ENCODE peak calls at places on chromosome 15, in seven cellular contexts. One of them, this sample, is unnamed.

GRCh38 chr15:77569647-77570186 is 63.0 kb downstream of the LINGO1 start:
- DNase-seq in Calu3: no peak
- DNase-seq in AG04450: no peak
- DNase-seq in lower lobe of right lung: no peak
- DNase-seq in epithelial cell of esophagus: no peak
- DNase-seq in stomach: no peak
- DNase-seq in OCI-LY7: no peak
- DNase-seq in this sample: no peak

GRCh38 chr15:49706805-49707204 is 86.0 kb downstream of the DTWD1 start:
- DNase-seq in Calu3: no peak
- DNase-seq in AG04450: no peak
- DNase-seq in lower lobe of right lung: no peak
- DNase-seq in epithelial cell of esophagus: no peak
- DNase-seq in stomach: no peak
- DNase-seq in OCI-LY7: no peak
- DNase-seq in this sample: no peak

GRCh38 chr15:70308011-70308761 is 210.5 kb upstream of the TLE3 start:
- DNase-seq in Calu3: peak; percentile 17
- DNase-seq in AG04450: no peak
- DNase-seq in lower lobe of right lung: no peak
- DNase-seq in epithelial cell of esophagus: no peak
- DNase-seq in stomach: no peak
- DNase-seq in OCI-LY7: no peak
- DNase-seq in this sample: no peak

GRCh38 chr15:33344111-33344510 is 33.3 kb downstream of the RYR3 start:
- DNase-seq in Calu3: no peak
- DNase-seq in AG04450: no peak
- DNase-seq in lower lobe of right lung: no peak
- DNase-seq in epithelial cell of esophagus: no peak
- DNase-seq in stomach: no peak
- DNase-seq in OCI-LY7: no peak
- DNase-seq in this sample: no peak

GRCh38 chr15:89409184-89409992 is 74.8 kb upstream of the POLG start:
- DNase-seq in Calu3: no peak
- DNase-seq in AG04450: no peak
- DNase-seq in lower lobe of right lung: no peak
- DNase-seq in epithelial cell of esophagus: no peak
- DNase-seq in stomach: no peak
- DNase-seq in OCI-LY7: no peak
- DNase-seq in this sample: no peak

GRCh38 chr15:57580866-57581265 is 10.8 kb upstream of the MYZAP start:
- DNase-seq in Calu3: peak; percentile 19
- DNase-seq in AG04450: no peak
- DNase-seq in lower lobe of right lung: no peak
- DNase-seq in epithelial cell of esophagus: no peak
- DNase-seq in stomach: no peak
- DNase-seq in OCI-LY7: no peak
- DNase-seq in this sample: no peak

GRCh38 chr15:31262143-31262530 is 64.5 kb upstream of the KLF13 start:
- DNase-seq in Calu3: no peak
- DNase-seq in AG04450: no peak
- DNase-seq in lower lobe of right lung: no peak
- DNase-seq in epithelial cell of esophagus: no peak
- DNase-seq in stomach: peak; percentile 10
- DNase-seq in OCI-LY7: no peak
- DNase-seq in this sample: no peak

GRCh38 chr15:97761124-97761523 is 199.4 kb upstream of the ARRDC4 start:
- DNase-seq in Calu3: no peak
- DNase-seq in AG04450: no peak
- DNase-seq in lower lobe of right lung: no peak
- DNase-seq in epithelial cell of esophagus: peak; percentile 83
- DNase-seq in stomach: no peak
- DNase-seq in OCI-LY7: no peak
- DNase-seq in this sample: no peak

GRCh38 chr15:49984436-49984835 is 134.6 kb downstream of the ATP8B4 start:
- DNase-seq in Calu3: no peak
- DNase-seq in AG04450: no peak
- DNase-seq in lower lobe of right lung: no peak
- DNase-seq in epithelial cell of esophagus: no peak
- DNase-seq in stomach: no peak
- DNase-seq in OCI-LY7: no peak
- DNase-seq in this sample: no peak

GRCh38 chr15:25790003-25790660 is 73.0 kb downstream of the ATP10A start:
- DNase-seq in Calu3: no peak
- DNase-seq in AG04450: peak; percentile 72
- DNase-seq in lower lobe of right lung: no peak
- DNase-seq in epithelial cell of esophagus: no peak
- DNase-seq in stomach: peak; percentile 35
- DNase-seq in OCI-LY7: peak; percentile 34
- DNase-seq in this sample: peak; percentile 45

GRCh38 chr15:58537033-58537432 is 105.2 kb downstream of the LIPC start:
- DNase-seq in Calu3: no peak
- DNase-seq in AG04450: no peak
- DNase-seq in lower lobe of right lung: no peak
- DNase-seq in epithelial cell of esophagus: no peak
- DNase-seq in stomach: peak; percentile 18
- DNase-seq in OCI-LY7: no peak
- DNase-seq in this sample: no peak

GRCh38 chr15:38614621-38615020 is 50.0 kb upstream of the RASGRP1 start:
- DNase-seq in Calu3: no peak
- DNase-seq in AG04450: no peak
- DNase-seq in lower lobe of right lung: no peak
- DNase-seq in epithelial cell of esophagus: no peak
- DNase-seq in stomach: no peak
- DNase-seq in OCI-LY7: no peak
- DNase-seq in this sample: no peak

GRCh38 chr15:31934821-31935220 is 95.5 kb upstream of the CHRNA7 start:
- DNase-seq in Calu3: no peak
- DNase-seq in AG04450: no peak
- DNase-seq in lower lobe of right lung: no peak
- DNase-seq in epithelial cell of esophagus: no peak
- DNase-seq in stomach: no peak
- DNase-seq in OCI-LY7: no peak
- DNase-seq in this sample: no peak

GRCh38 chr15:50234764-50235163 is 30.8 kb downstream of the HDC start:
- DNase-seq in Calu3: no peak
- DNase-seq in AG04450: no peak
- DNase-seq in lower lobe of right lung: no peak
- DNase-seq in epithelial cell of esophagus: peak; percentile 49
- DNase-seq in stomach: no peak
- DNase-seq in OCI-LY7: no peak
- DNase-seq in this sample: no peak

GRCh38 chr15:83449250-83449671 is 2.1 kb downstream of the SH3GL3 start:
- DNase-seq in Calu3: no peak
- DNase-seq in AG04450: no peak
- DNase-seq in lower lobe of right lung: no peak
- DNase-seq in epithelial cell of esophagus: no peak
- DNase-seq in stomach: no peak
- DNase-seq in OCI-LY7: no peak
- DNase-seq in this sample: no peak

GRCh38 chr15:48001393-48002059 is 119.3 kb upstream of the SLC24A5 start:
- DNase-seq in Calu3: no peak
- DNase-seq in AG04450: no peak
- DNase-seq in lower lobe of right lung: no peak
- DNase-seq in epithelial cell of esophagus: no peak
- DNase-seq in stomach: no peak
- DNase-seq in OCI-LY7: peak; percentile 75
- DNase-seq in this sample: no peak

GRCh38 chr15:82890338-82891024 is 62.0 kb downstream of the HOMER2 start:
- DNase-seq in Calu3: no peak
- DNase-seq in AG04450: no peak
- DNase-seq in lower lobe of right lung: no peak
- DNase-seq in epithelial cell of esophagus: no peak
- DNase-seq in stomach: no peak
- DNase-seq in OCI-LY7: no peak
- DNase-seq in this sample: no peak

GRCh38 chr15:94026458-94026967 is 204.8 kb upstream of the MCTP2 start:
- DNase-seq in Calu3: no peak
- DNase-seq in AG04450: peak; percentile 38
- DNase-seq in lower lobe of right lung: no peak
- DNase-seq in epithelial cell of esophagus: peak; percentile 19
- DNase-seq in stomach: no peak
- DNase-seq in OCI-LY7: no peak
- DNase-seq in this sample: no peak

GRCh38 chr15:76155742-76156141 is 96.0 kb downstream of the TMEM266 start:
- DNase-seq in Calu3: no peak
- DNase-seq in AG04450: no peak
- DNase-seq in lower lobe of right lung: no peak
- DNase-seq in epithelial cell of esophagus: no peak
- DNase-seq in stomach: no peak
- DNase-seq in OCI-LY7: no peak
- DNase-seq in this sample: no peak

GRCh38 chr15:57797608-57798267 is 91.2 kb downstream of the POLR2M start:
- DNase-seq in Calu3: no peak
- DNase-seq in AG04450: no peak
- DNase-seq in lower lobe of right lung: no peak
- DNase-seq in epithelial cell of esophagus: no peak
- DNase-seq in stomach: no peak
- DNase-seq in OCI-LY7: no peak
- DNase-seq in this sample: no peak

GRCh38 chr15:43209059-43209824 is 11.6 kb downstream of the EPB42 start:
- DNase-seq in Calu3: no peak
- DNase-seq in AG04450: no peak
- DNase-seq in lower lobe of right lung: no peak
- DNase-seq in epithelial cell of esophagus: peak; percentile 54
- DNase-seq in stomach: no peak
- DNase-seq in OCI-LY7: no peak
- DNase-seq in this sample: no peak
- TF ChIP-seq CTCF in Calu3: no peak
- TF ChIP-seq CTCF in AG04450: no peak
- TF ChIP-seq CTCF in lower lobe of right lung: no peak
- TF ChIP-seq CTCF in epithelial cell of esophagus: peak; percentile 48
- TF ChIP-seq CTCF in stomach: no peak
- TF ChIP-seq CTCF in OCI-LY7: no peak
- TF ChIP-seq CTCF in this sample: no peak

DNA sequence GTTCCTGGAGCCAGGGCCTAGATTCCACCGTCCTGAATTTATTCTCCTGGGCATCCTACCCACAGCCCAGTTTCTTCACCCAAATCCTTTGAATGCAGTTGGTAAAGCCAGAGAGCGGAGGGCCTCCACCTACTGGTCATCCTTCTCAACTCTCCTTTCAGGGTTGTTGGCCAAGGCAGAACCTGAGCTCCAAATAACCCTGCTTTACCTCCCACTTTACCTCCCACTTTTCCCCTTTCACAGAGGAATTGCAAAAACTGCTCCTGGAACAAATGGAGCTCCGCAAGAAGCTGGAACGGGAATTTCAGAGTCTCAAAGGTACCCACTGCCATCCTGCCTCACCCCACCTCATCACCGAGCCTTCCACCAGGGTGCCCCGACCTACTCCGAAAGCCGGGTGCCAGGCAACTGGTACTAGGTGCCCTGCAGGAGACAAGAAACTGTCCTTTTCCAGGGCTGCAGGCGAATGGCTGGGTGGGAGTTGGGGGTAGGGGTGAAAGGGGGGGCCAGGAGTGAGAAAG is 6.8 kb downstream of the SKOR1 start:
- DNase-seq in Calu3: no peak
- DNase-seq in AG04450: no peak
- DNase-seq in lower lobe of right lung: no peak
- DNase-seq in epithelial cell of esophagus: no peak
- DNase-seq in stomach: no peak
- DNase-seq in OCI-LY7: peak; percentile 63
- DNase-seq in this sample: no peak
- TF ChIP-seq CTCF in Calu3: peak; percentile 27
- TF ChIP-seq CTCF in AG04450: peak; percentile 55
- TF ChIP-seq CTCF in lower lobe of right lung: no peak
- TF ChIP-seq CTCF in epithelial cell of esophagus: peak; percentile 34
- TF ChIP-seq CTCF in stomach: no peak
- TF ChIP-seq CTCF in OCI-LY7: peak; percentile 72
- TF ChIP-seq CTCF in this sample: no peak

GRCh38 chr15:52785672-52786406 is 4.3 kb downstream of the ONECUT1 start:
- DNase-seq in Calu3: no peak
- DNase-seq in AG04450: no peak
- DNase-seq in lower lobe of right lung: no peak
- DNase-seq in epithelial cell of esophagus: no peak
- DNase-seq in stomach: no peak
- DNase-seq in OCI-LY7: no peak
- DNase-seq in this sample: no peak

GRCh38 chr15:52783929-52784798 is 6.0 kb downstream of the ONECUT1 start:
- DNase-seq in Calu3: no peak
- DNase-seq in AG04450: no peak
- DNase-seq in lower lobe of right lung: no peak
- DNase-seq in epithelial cell of esophagus: no peak
- DNase-seq in stomach: no peak
- DNase-seq in OCI-LY7: no peak
- DNase-seq in this sample: no peak

GRCh38 chr15:52786436-52787122 is 3.6 kb downstream of the ONECUT1 start:
- DNase-seq in Calu3: no peak
- DNase-seq in AG04450: no peak
- DNase-seq in lower lobe of right lung: no peak
- DNase-seq in epithelial cell of esophagus: no peak
- DNase-seq in stomach: no peak
- DNase-seq in OCI-LY7: no peak
- DNase-seq in this sample: no peak

GRCh38 chr15:52783191-52783829 is 6.8 kb downstream of the ONECUT1 start:
- DNase-seq in Calu3: no peak
- DNase-seq in AG04450: no peak
- DNase-seq in lower lobe of right lung: no peak
- DNase-seq in epithelial cell of esophagus: no peak
- DNase-seq in stomach: no peak
- DNase-seq in OCI-LY7: no peak
- DNase-seq in this sample: no peak

DNA sequence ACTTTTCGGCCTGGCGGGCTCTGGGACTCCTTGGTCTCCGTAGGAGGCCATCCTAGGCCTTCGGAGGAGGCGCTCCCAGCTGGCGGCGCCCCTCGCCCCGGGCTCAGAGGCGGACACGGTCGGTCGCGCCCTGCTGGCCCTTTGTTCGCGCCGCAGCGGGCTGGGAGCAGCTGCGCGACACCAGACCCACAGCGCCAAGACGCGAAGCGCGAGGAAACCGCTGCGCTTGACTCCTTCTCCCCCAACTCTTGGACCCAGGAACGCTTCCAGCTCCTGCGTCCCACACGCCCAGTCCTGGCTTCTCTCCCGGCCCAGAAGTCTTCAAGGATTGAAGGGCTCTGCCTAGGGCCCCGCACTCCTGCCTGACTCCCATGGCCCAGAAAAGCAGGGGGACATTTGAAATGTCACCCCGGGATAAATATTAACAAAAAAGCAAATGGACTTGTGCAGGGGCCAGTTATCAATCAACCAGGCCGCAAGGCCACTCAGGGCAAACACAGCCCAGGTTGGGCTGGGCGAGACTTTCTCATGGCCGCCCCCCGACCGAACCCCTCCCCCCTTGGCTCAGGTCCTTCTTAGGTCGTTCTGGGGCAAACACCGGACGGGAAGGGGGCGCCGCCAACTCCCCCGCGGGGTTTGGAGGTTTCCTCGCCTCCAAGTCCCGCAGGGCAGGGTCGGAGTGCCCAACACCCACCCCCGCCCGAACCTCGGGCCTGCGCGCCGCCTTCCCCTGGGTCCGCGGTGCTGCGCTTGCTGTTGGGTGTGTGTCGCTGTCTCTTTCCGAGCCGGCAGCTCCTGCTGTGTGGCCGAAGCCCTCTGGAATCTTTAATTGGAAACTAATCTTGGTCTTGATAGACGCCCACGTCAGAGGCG is 5.1 kb downstream of the ONECUT1 start:
- DNase-seq in Calu3: no peak
- DNase-seq in AG04450: no peak
- DNase-seq in lower lobe of right lung: peak; percentile 32
- DNase-seq in epithelial cell of esophagus: no peak
- DNase-seq in stomach: no peak
- DNase-seq in OCI-LY7: no peak
- DNase-seq in this sample: no peak
- TF ChIP-seq CTCF in Calu3: no peak
- TF ChIP-seq CTCF in AG04450: no peak
- TF ChIP-seq CTCF in lower lobe of right lung: no peak
- TF ChIP-seq CTCF in epithelial cell of esophagus: no peak
- TF ChIP-seq CTCF in stomach: no peak
- TF ChIP-seq CTCF in OCI-LY7: no peak
- TF ChIP-seq CTCF in this sample: no peak

GRCh38 chr15:41660235-41661077 is at the start of gene MGA:
- DNase-seq in Calu3: peak; percentile 78
- DNase-seq in AG04450: peak; percentile 81
- DNase-seq in lower lobe of right lung: peak; percentile 95
- DNase-seq in epithelial cell of esophagus: peak; percentile 94
- DNase-seq in stomach: peak; percentile 94
- DNase-seq in OCI-LY7: peak; percentile 98
- DNase-seq in this sample: peak; percentile 74
- TF ChIP-seq CTCF in Calu3: no peak
- TF ChIP-seq CTCF in AG04450: peak; percentile 15
- TF ChIP-seq CTCF in lower lobe of right lung: peak; percentile 24
- TF ChIP-seq CTCF in epithelial cell of esophagus: no peak
- TF ChIP-seq CTCF in stomach: no peak
- TF ChIP-seq CTCF in OCI-LY7: no peak
- TF ChIP-seq CTCF in this sample: no peak